ENCODE peak calls at places on chromosomes 13 and 19, in four cellular contexts. K, S, G and N are unnamed samples.

GRCh38 chr19:30226464-30227070 is 145.6 kb upstream of the ZNF536 start:
- DNase-seq in K (no peak), S (no peak), G (peak; percentile 79), N (no peak)

GRCh38 chr13:28867564-28867963 is 47.4 kb downstream of the MTUS2 start:
- DNase-seq in K (no peak), S (no peak), G (no peak), N (no peak)

GRCh38 chr13:44396963-44397580 is 23.4 kb downstream of the SERP2 start:
- DNase-seq in K (no peak), S (no peak), G (peak; percentile 77), N (peak; percentile 46)

GRCh38 chr13:47999973-48000372 is 1.1 kb downstream of the SUCLA2 start:
- DNase-seq in K (no peak), S (no peak), G (no peak), N (no peak)

GRCh38 chr19:17841810-17842662 is 5.7 kb downstream of the JAK3 start:
- DNase-seq in K (no peak), S (no peak), G (peak; percentile 99), N (peak; percentile 95)

GRCh38 chr19:34503546-34504272 is 22.2 kb downstream of the WTIP start:
- DNase-seq in K (no peak), S (no peak), G (peak; percentile 14), N (peak; percentile 6)

GRCh38 chr13:113415032-113415431 is 38.3 kb downstream of the ADPRHL1 start:
- DNase-seq in K (no peak), S (no peak), G (no peak), N (no peak)

GRCh38 chr13:30810261-30810701 is 74.9 kb downstream of the ALOX5AP start:
- DNase-seq in K (no peak), S (no peak), G (peak; percentile 77), N (no peak)

GRCh38 chr19:47047931-47048399 is 459 bp downstream of the TMEM160 start:
- DNase-seq in K (peak; percentile 93), S (peak; percentile 64), G (peak; percentile 98), N (peak; percentile 99)

GRCh38 chr19:15187026-15188007 is 13.5 kb downstream of the NOTCH3 start:
- DNase-seq in K (no peak), S (no peak), G (peak; percentile 73), N (peak; percentile 70)

GRCh38 chr19:47190167-47190727 is 40.8 kb downstream of the BBC3 start:
- DNase-seq in K (peak; percentile 96), S (no peak), G (peak; percentile 46), N (peak; percentile 26)

GRCh38 chr19:38665219-38665931 is 17.9 kb downstream of the ACTN4 start:
- DNase-seq in K (no peak), S (no peak), G (no peak), N (no peak)

GRCh38 chr19:14433454-14434156 is 499 bp downstream of the PKN1 start:
- DNase-seq in K (no peak), S (no peak), G (peak; percentile 59), N (no peak)

GRCh38 chr13:97353927-97354326 is 80.0 kb upstream of the RAP2A start:
- DNase-seq in K (no peak), S (no peak), G (no peak), N (no peak)
- TF ChIP-seq MXI1 in K (no peak), S (no peak), G (no peak), N (no peak)

GRCh38 chr13:98265669-98266551 is 88.8 kb upstream of the RNF113B start:
- DNase-seq in K (peak; percentile 98), S (no peak), G (no peak), N (no peak)

GRCh38 chr13:98269386-98269785 is 92.3 kb upstream of the RNF113B start:
- DNase-seq in K (peak; percentile 87), S (no peak), G (no peak), N (no peak)

GRCh38 chr13:98264877-98265276 is 87.8 kb upstream of the RNF113B start:
- DNase-seq in K (no peak), S (no peak), G (no peak), N (no peak)

GRCh38 chr13:98263841-98264240 is 86.8 kb upstream of the RNF113B start:
- DNase-seq in K (no peak), S (no peak), G (no peak), N (no peak)

GRCh38 chr13:98267080-98267912 is 90.2 kb upstream of the RNF113B start:
- DNase-seq in K (peak; percentile 94), S (peak; percentile 33), G (no peak), N (no peak)
- TF ChIP-seq REST in K (no peak), S (no peak), G (no peak), N (no peak)

GRCh38 chr19:43318796-43319314 is 34.6 kb upstream of the CD177 start:
- DNase-seq in K (no peak), S (no peak), G (no peak), N (no peak)
- TF ChIP-seq MXI1 in K (no peak), S (no peak), G (no peak), N (no peak)

GRCh38 chr19:43752287-43752875 is 2.4 kb downstream of the SMG9 start:
- DNase-seq in K (no peak), S (no peak), G (no peak), N (no peak)

GRCh38 chr19:43751466-43752220 is 3.1 kb downstream of the SMG9 start:
- DNase-seq in K (no peak), S (no peak), G (no peak), N (no peak)

GRCh38 chr19:43755256-43755801 is 567 bp upstream of the SMG9 start:
- DNase-seq in K (no peak), S (no peak), G (peak; percentile 87), N (peak; percentile 87)

GRCh38 chr19:43754312-43754561 is 525 bp downstream of the SMG9 start:
- DNase-seq in K (no peak), S (no peak), G (no peak), N (no peak)

DNA sequence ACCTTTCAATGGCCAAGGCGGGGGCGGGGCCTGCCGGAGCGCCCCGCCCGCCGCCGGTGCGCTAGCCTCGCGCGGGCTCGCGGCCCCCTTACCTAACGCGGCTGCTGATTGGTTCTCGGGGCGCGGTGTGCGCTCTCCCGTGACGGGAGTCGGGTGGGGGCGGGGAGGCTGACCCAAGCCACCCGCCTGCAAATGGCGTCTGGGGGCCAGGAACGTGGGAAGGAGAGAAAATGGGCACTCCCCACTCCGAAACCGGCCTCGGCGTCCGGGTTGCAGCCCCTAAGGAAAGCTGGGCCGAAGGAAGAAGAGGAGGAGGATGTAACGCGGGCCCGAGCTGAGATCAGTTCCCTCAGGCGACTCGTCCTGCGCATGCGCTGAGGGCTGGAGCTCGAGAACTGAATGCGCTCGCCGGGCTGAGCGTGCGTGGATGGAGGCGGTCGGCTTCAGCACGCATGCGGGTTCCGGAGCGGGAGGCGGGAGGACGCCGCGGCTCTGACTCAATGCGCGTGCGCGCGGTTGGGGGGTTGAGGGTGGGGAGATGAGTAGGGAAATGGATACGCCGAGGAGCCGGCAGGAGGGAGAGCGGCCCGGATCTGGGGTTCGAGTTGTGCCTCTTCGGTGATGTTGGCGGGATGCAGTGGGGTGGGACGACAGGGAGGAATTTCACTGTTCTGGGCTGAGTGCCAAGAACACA is at the start of gene SMG9:
- DNase-seq in K (peak; percentile 94), S (peak; percentile 89), G (peak; percentile 97), N (peak; percentile 97)
- TF ChIP-seq REST in K (no peak), S (peak; percentile 10), G (peak; percentile 22), N (no peak)

GRCh38 chr19:1827566-1828278 is 15.6 kb upstream of the ATP8B3 start:
- DNase-seq in K (no peak), S (no peak), G (no peak), N (no peak)

GRCh38 chr19:1824252-1824622 is 12.2 kb upstream of the ATP8B3 start:
- DNase-seq in K (no peak), S (no peak), G (no peak), N (no peak)

GRCh38 chr19:1826557-1827521 is 14.8 kb upstream of the ATP8B3 start:
- DNase-seq in K (no peak), S (no peak), G (peak; percentile 58), N (peak; percentile 86)

GRCh38 chr19:1823539-1824251 is 11.6 kb upstream of the ATP8B3 start:
- DNase-seq in K (no peak), S (no peak), G (peak; percentile 55), N (no peak)

DNA sequence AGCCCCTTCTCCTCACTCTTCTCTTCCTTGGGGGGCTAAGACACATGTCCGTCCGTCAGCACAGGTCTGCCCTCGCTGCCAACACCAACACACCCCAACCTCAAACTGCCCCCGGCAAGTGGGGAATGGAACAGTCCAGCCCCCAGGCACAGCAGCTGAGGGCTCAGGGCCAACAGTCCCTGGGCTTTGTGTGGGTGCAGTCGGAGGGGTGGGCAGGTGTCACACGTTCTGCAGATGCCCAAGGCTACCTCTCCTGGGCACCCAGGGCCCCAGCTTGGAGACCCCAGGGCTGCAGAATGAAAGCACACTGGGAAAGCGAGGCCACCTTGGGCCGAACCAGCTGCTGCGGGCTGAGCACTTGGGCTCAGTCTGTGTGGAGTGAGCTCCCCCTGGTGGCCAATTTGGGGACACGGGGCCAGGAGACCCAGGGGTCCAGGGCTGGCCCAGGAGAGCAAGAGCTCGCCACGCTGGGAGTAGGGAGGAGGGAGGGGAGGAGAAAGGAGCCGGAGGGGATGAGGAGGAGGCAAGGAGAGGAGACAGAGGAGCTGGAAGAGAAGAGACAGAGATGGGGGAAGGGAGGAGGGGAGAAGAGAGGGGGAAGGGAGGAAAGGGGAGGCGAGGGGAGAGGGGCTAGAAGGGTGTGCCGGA is 14.0 kb upstream of the ATP8B3 start:
- DNase-seq in K (peak; percentile 48), S (no peak), G (peak; percentile 97), N (peak; percentile 86)
- TF ChIP-seq MXI1 in K (no peak), S (no peak), G (no peak), N (peak; percentile 24)

GRCh38 chr13:62375653-62376052 is 960.0 kb upstream of the PCDH20 start:
- DNase-seq in K (no peak), S (no peak), G (no peak), N (no peak)
- TF ChIP-seq REST in K (no peak), S (no peak), G (no peak), N (no peak)

DNA sequence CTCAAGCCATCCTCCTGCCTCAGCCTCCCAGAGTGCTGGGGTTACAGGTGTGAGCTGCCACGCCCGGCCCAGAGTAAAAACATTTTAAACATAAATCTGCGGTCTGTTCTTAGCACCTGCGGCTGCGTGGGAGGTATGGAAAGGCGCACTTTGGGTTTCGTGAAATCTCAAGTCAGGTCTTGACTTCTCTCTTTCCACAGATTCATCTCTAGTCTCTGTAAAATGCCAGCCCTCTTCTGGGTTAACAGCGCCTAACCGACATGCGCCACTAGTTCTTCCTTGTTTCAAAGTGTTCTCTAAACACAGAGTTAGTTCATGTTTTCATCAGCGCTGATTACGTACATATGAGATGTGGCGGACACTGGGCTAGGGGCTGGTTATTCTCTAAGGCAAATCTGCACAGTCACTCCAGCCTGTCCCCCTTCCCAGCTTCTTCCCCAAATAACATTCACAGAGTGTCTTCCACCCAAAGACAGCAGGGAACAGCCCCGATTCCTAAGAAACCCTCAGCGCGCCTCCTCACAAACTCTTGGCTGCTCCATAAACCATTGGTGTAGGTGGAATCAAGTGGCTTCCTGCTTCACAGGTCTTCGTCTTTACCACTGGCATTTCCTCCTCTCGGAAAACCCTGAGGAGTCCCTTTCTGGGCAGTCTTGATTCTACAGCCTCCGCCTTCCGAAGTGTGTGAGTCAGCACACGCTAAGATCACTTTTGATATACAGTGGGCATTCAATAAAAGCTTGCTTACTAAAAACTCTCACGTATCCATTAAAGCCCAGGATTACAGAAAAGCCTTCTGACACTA is 1.4 kb downstream of the PARP4 start:
- DNase-seq in K (peak; percentile 26), S (peak; percentile 63), G (peak; percentile 32), N (peak; percentile 9)
- TF ChIP-seq MXI1 in K (no peak), S (no peak), G (no peak), N (no peak)